ENCODE peak calls at places on chromosomes 13 and 19, in five cellular contexts. S is breast epithelium, T is OCI-LY7, K is AG09319, X is osteocyte. W is an unnamed sample.

GRCh38 chr19:718251-719024 is 9.7 kb downstream of the PALM start:
- DNase-seq in S (no peak), T (no peak), K (no peak), X (no peak), W (no peak)

GRCh38 chr13:60944863-60945262 is 470.8 kb downstream of the PCDH20 start:
- DNase-seq in S (no peak), T (no peak), K (no peak), X (no peak), W (peak; percentile 47)

GRCh38 chr19:46602392-46603194 is 1.5 kb downstream of the CALM3 start:
- DNase-seq in S (no peak), T (no peak), K (no peak), X (no peak), W (no peak)

GRCh38 chr19:23542562-23542961 is 144.4 kb downstream of the ZNF675 start:
- DNase-seq in S (no peak), T (no peak), K (no peak), X (no peak), W (no peak)

GRCh38 chr19:920051-920857 is 3.1 kb downstream of the KISS1R start:
- DNase-seq in S (no peak), T (no peak), K (no peak), X (no peak), W (no peak)

GRCh38 chr19:42629191-42629590 is 34.5 kb upstream of the CEACAM8 start:
- DNase-seq in S (no peak), T (no peak), K (no peak), X (no peak), W (no peak)

GRCh38 chr13:110001622-110002275 is 215.4 kb upstream of the IRS2 start:
- DNase-seq in S (no peak), T (no peak), K (no peak), X (no peak), W (no peak)

GRCh38 chr13:27474751-27475268 is 24.4 kb upstream of the MTIF3 start:
- DNase-seq in S (no peak), T (no peak), K (no peak), X (peak; percentile 63), W (no peak)

GRCh38 chr13:95660981-95661581 is 15.9 kb upstream of the DNAJC3 start:
- DNase-seq in S (no peak), T (peak; percentile 36), K (no peak), X (no peak), W (no peak)

GRCh38 chr13:99978781-99979452 is 2.7 kb upstream of the ZIC2 start:
- DNase-seq in S (no peak), T (no peak), K (no peak), X (peak; percentile 85), W (no peak)

GRCh38 chr13:107866666-107867623 is 348.4 kb downstream of the LIG4 start:
- DNase-seq in S (no peak), T (no peak), K (no peak), X (no peak), W (no peak)

GRCh38 chr13:110341445-110342247 is 34.6 kb downstream of the COL4A2 start:
- DNase-seq in S (no peak), T (peak; percentile 36), K (no peak), X (no peak), W (no peak)

GRCh38 chr13:65454403-65454802 is 1775.7 kb downstream of the PCDH9 start:
- DNase-seq in S (no peak), T (no peak), K (no peak), X (no peak), W (no peak)

GRCh38 chr19:54916822-54917221 is 10.9 kb downstream of the NCR1 start:
- DNase-seq in S (no peak), T (peak; percentile 20), K (no peak), X (no peak), W (no peak)

GRCh38 chr13:71813187-71813586 is 53.8 kb downstream of the DACH1 start:
- DNase-seq in S (no peak), T (no peak), K (no peak), X (no peak), W (no peak)

GRCh38 chr13:23817833-23818232 is 71.4 kb downstream of the MIPEP start:
- DNase-seq in S (no peak), T (no peak), K (no peak), X (no peak), W (no peak)

GRCh38 chr13:97944396-97945029 is 9.0 kb upstream of the IPO5 start:
- DNase-seq in S (no peak), T (no peak), K (no peak), X (no peak), W (no peak)

GRCh38 chr19:1408300-1409203 is 1.2 kb downstream of the DAZAP1 start:
- DNase-seq in S (no peak), T (peak; percentile 64), K (no peak), X (no peak), W (no peak)

GRCh38 chr19:49896863-49897621 is at the start of gene IL4I1:
- DNase-seq in S (no peak), T (peak; percentile 77), K (no peak), X (no peak), W (no peak)

GRCh38 chr13:109436055-109436622 is 350.2 kb downstream of the IRS2 start:
- DNase-seq in S (no peak), T (no peak), K (no peak), X (no peak), W (no peak)

GRCh38 chr13:48908381-48909087 is 67.2 kb upstream of the FNDC3A start:
- DNase-seq in S (no peak), T (no peak), K (peak; percentile 8), X (no peak), W (no peak)

GRCh38 chr19:47247308-47247990 is 8.9 kb upstream of the CCDC9 start:
- DNase-seq in S (peak; percentile 82), T (peak; percentile 79), K (no peak), X (peak; percentile 94), W (no peak)

GRCh38 chr19:29714371-29714952 is 599 bp downstream of the C19orf12 start:
- DNase-seq in S (no peak), T (no peak), K (no peak), X (no peak), W (no peak)

GRCh38 chr19:41936416-41936850 is 8.2 kb upstream of the ERFL start:
- DNase-seq in S (no peak), T (no peak), K (no peak), X (no peak), W (no peak)

GRCh38 chr13:89163081-89163480 is 1491.9 kb downstream of the SLITRK5 start:
- DNase-seq in S (no peak), T (no peak), K (no peak), X (no peak), W (no peak)

GRCh38 chr19:47863514-47863936 is 4.5 kb downstream of the TPRX2 start:
- DNase-seq in S (peak; percentile 83), T (peak; percentile 69), K (peak; percentile 8), X (peak; percentile 94), W (peak; percentile 54)

GRCh38 chr19:19316082-19316481 is 4.2 kb downstream of the SUGP1 start:
- DNase-seq in S (no peak), T (no peak), K (no peak), X (no peak), W (no peak)

GRCh38 chr19:48390188-48391099 is 907 bp downstream of the KDELR1 start:
- DNase-seq in S (peak; percentile 67), T (peak; percentile 81), K (no peak), X (peak; percentile 92), W (peak; percentile 52)

GRCh38 chr19:5828661-5829566 is 10.6 kb downstream of the FUT6 start:
- DNase-seq in S (no peak), T (peak; percentile 63), K (no peak), X (no peak), W (no peak)

GRCh38 chr19:8079988-8080387 is 27.4 kb downstream of the CCL25 start:
- DNase-seq in S (no peak), T (no peak), K (no peak), X (no peak), W (no peak)
- TF ChIP-seq CTCF in S (no peak), T (no peak), K (no peak), X (no peak), W (no peak)

DNA sequence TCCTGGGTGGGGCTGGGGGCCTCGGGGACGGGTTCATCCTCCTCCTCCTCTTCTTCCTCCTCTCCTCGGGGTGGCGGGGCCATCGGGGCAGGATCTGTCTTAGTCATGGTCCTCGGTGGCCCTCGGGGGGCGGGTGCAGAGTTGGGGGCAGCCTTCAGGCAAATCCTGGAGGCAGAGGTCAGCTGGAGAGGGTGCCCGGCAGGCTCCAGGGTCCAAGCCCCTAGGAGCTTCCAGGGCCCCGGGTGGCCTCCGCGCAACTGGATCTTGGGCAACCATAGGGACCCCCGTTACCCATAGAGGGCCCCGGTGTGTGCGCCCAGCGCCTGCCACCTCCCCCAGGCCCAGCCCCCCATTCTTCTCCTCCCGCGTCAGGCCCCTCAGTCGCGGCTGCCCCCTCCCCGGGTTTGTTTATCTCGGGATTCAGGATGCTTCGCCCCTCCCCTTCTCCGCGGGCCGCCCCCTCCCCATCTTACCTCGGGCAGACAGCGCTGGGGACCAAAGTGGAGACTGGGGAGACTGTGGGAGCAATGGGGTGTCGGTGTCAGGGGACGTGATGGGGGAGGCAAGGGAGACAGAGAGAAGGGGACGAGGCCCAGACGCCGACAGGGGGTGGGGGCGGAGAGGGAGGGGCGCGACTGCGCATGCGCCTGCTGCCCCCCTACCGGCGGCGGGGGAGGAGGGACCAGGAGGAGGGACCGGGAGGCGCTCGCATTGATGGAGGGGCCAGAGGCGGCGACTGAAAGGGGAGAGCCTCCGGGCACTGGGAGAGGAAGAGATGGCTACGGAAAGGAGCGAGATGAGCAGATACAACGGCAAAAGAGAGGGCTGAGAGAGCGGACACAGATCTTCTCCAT is at the start of gene CLIP3:
- DNase-seq in S (no peak), T (no peak), K (peak; percentile 45), X (peak; percentile 93), W (no peak)
- TF ChIP-seq CTCF in S (no peak), T (no peak), K (no peak), X (no peak), W (no peak)

DNA sequence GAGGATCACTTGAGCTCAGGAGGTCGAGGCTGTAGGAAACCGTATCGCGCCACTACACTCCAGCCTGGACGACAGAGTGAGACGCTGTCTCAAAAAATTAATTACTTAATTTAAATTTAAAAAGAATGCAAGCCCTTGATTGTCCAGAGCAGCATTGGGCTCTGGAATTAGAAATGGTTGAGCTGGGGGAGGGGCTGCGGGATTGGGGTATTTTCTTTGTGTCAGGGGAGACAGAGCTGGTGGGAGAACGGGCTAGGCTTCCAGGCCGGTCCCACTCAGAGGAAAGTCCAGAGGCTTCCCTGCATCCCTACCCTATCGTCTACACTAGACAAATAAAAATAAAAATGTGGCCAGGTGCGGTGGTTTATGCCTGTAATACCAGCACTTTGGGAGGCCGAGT is 2.2 kb upstream of the RAB3A start:
- DNase-seq in S (no peak), T (no peak), K (no peak), X (no peak), W (no peak)
- TF ChIP-seq CTCF in S (no peak), T (no peak), K (no peak), X (no peak), W (no peak)

DNA sequence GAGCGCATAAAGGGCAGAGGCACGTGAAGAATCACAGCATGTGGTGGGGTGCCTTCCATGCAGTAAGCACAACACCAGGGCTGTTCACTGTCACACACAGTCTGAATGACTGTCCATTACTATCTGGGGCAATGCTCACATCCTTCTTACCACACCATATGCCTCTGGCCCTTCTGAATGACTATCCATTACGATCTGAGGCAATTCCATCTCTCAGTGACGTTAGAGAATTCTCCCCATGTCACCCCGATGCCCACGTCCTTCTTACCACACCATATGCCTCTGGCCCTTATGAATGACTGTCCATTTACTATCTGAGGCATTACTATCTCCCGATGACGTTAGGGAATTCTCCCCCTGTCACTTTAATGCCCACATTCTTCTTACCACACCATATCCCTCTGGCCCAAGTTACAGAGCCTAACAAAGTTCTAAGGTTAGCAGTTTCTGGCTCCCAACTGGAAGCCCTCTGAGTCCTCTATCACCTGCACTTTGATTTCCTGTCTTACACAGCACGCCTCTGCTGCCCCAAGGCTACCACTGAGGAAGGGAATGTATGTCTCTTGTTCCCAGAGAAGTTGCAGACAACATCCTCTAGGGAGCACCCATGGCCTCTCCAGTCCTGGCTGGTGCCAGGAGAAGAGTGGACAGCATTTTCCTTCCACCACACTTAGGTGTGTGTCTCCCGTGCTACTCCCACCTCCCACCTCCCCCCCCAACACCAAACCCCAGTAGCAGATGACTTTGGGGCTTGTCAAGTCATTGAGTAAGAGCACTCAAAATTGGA is 154.8 kb downstream of the COG6 start:
- DNase-seq in S (no peak), T (no peak), K (no peak), X (no peak), W (no peak)
- TF ChIP-seq CTCF in S (no peak), T (no peak), K (no peak), X (no peak), W (no peak)

W was measured in prostate gland.